ENCODE peak calls at places on chromosomes 4 and X, in six cellular contexts. A, P, W, X, G and E are unnamed samples. For H3K4me1, the result is how much of the 10 kb centered on the place peaks cover.

GRCh38 chr4:116515959-116516358 is 569.4 kb downstream of the TRAM1L1 start:
- DNase-seq in A (no peak), P (no peak), W (no peak), X (peak), G (no peak), E (no peak)

GRCh38 chr4:128913228-128913627 is 103.7 kb downstream of the JADE1 start:
- DNase-seq in A (no peak), P (no peak), W (no peak), X (no peak), G (no peak), E (no peak)

GRCh38 chrX:111445485-111445884 is 33.5 kb upstream of the DCX start:
- DNase-seq in A (peak), P (peak), W (no peak), X (no peak), G (no peak), E (no peak)

GRCh38 chr4:147378780-147379179 is 102.1 kb upstream of the EDNRA start:
- DNase-seq in A (no peak), P (no peak), W (no peak), X (no peak), G (no peak), E (no peak)

GRCh38 chr4:178553201-178553600 is 1111.0 kb upstream of the AGA start:
- DNase-seq in A (no peak), P (no peak), W (no peak), X (no peak), G (no peak), E (no peak)

GRCh38 chrX:150150081-150150779 is 211.9 kb upstream of the EOLA2 start:
- DNase-seq in A (no peak), P (no peak), W (no peak), X (no peak), G (no peak), E (no peak)

GRCh38 chr4:76706581-76706980 is 191.4 kb downstream of the SOWAHB start:
- DNase-seq in A (peak), P (no peak), W (no peak), X (no peak), G (no peak), E (no peak)

GRCh38 chr4:39025552-39026085 is 6.6 kb downstream of the TMEM156 start:
- DNase-seq in A (peak), P (no peak), W (no peak), X (no peak), G (no peak), E (no peak)

GRCh38 chr4:57191523-57192034 is 81.4 kb upstream of the IGFBP7 start:
- DNase-seq in A (peak), P (no peak), W (no peak), X (no peak), G (no peak), E (no peak)

GRCh38 chr4:93203708-93204107 is 624.8 kb upstream of the ATOH1 start:
- DNase-seq in A (no peak), P (no peak), W (no peak), X (no peak), G (no peak), E (peak)

GRCh38 chrX:103464774-103465117 is 54.5 kb downstream of the RAB40A start:
- DNase-seq in A (peak), P (peak), W (peak), X (peak), G (peak), E (peak)

GRCh38 chrX:42837747-42838146 is 59.8 kb upstream of the PPP1R2C start:
- DNase-seq in A (no peak), P (no peak), W (no peak), X (no peak), G (no peak), E (no peak)

GRCh38 chrX:106748377-106748776 is 21.9 kb downstream of the RNF128 start:
- DNase-seq in A (no peak), P (no peak), W (no peak), X (no peak), G (no peak), E (no peak)

GRCh38 chr4:183099537-183100297 is 660 bp downstream of the WWC2 start:
- DNase-seq in A (no peak), P (no peak), W (peak), X (peak), G (peak), E (peak)

GRCh38 chr4:37678624-37679023 is 7.6 kb downstream of the RELL1 start:
- DNase-seq in A (peak), P (no peak), W (no peak), X (no peak), G (no peak), E (no peak)

GRCh38 chrX:148928803-148929202 is 428.4 kb downstream of the AFF2 start:
- DNase-seq in A (peak), P (no peak), W (no peak), X (no peak), G (no peak), E (no peak)

GRCh38 chrX:42797646-42798045 is 19.7 kb upstream of the PPP1R2C start:
- DNase-seq in A (no peak), P (no peak), W (no peak), X (no peak), G (no peak), E (no peak)

GRCh38 chr4:125732682-125733081 is 417.9 kb downstream of the FAT4 start:
- DNase-seq in A (no peak), P (no peak), W (no peak), X (no peak), G (no peak), E (no peak)
- H3K4me1 ChIP-seq in A (under half), P (under half), W (under half), X (under half), G (under half), E (under half)

GRCh38 chr4:169047967-169048366 is 37.9 kb upstream of the CBR4 start:
- DNase-seq in A (no peak), P (no peak), W (no peak), X (no peak), G (no peak), E (no peak)

GRCh38 chr4:169048867-169049266 is 38.8 kb upstream of the CBR4 start:
- DNase-seq in A (no peak), P (no peak), W (no peak), X (no peak), G (no peak), E (no peak)

GRCh38 chr4:169044723-169045447 is 34.8 kb upstream of the CBR4 start:
- DNase-seq in A (no peak), P (no peak), W (no peak), X (no peak), G (no peak), E (no peak)

GRCh38 chr4:169042608-169043007 is 32.6 kb upstream of the CBR4 start:
- DNase-seq in A (no peak), P (no peak), W (no peak), X (no peak), G (no peak), E (no peak)

DNA sequence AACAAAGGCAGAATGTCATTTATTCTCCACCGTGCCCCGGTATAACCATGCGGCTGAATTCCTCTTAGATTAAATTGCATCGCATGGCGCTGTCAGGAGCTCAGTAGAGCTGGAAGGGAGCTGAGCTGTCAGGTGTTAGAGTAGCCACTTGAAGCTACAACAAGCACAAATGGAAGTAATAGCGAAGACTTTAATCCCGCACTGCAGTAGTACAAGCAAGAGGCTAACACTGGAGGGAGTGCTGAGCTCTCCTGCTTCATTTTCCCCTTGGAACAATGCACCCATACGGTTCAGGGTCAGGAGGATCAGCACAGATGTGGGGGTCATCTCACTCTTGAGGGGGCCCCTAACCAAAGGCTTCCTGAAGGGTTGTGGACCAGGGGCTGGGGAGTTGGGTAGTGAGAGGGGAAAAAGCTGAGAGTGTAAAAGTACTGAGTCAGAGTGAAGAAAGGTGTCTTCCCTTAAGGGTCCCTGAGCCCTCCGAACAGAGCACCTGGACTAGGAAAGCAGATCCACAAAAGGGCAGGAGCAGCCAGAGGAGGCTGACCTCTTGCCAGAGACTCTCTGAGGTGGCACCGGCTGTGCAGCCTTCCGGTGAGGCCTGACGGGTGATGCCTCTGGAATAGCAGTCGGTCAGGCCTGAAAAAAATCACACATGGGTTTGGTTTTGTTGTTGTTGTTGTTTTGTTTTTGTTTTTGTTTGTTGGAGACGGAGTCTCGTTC is 36.0 kb upstream of the CBR4 start:
- DNase-seq in A (no peak), P (no peak), W (no peak), X (no peak), G (no peak), E (no peak)
- TF ChIP-seq CTCF in A (peak), P (no peak), W (no peak), X (no peak), G (peak), E (peak)

DNA sequence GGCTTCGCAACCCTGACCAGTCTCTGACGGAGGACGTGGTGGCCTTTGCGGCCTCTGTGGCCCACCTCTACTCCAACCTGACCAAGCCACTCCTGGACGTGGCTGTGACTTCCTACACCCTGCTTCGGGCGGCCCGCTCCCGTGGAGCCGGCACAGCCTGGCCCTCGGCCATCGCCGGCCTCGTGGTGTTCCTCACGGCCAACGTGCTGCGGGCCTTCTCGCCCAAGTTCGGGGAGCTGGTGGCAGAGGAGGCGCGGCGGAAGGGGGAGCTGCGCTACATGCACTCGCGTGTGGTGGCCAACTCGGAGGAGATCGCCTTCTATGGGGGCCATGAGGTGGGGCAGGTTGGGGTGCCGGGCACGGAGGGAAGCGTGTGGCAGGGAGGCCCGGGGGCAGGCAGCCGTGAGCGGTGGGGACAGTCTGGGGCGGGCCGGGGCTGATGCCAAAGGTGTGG is 1.2 kb downstream of the ABCD1 start:
- DNase-seq in A (no peak), P (peak), W (no peak), X (peak), G (no peak), E (no peak)
- H3K4me1 ChIP-seq in A (under half), P (under half), W (under half), X (under half), G (half or more), E (under half)

GRCh38 chrX:5236096-5236495 is 992.6 kb downstream of the NLGN4X start:
- DNase-seq in A (no peak), P (peak), W (no peak), X (no peak), G (no peak), E (no peak)
- TF ChIP-seq CTCF in A (no peak), P (peak), W (peak), X (peak), G (no peak), E (no peak)

DNA sequence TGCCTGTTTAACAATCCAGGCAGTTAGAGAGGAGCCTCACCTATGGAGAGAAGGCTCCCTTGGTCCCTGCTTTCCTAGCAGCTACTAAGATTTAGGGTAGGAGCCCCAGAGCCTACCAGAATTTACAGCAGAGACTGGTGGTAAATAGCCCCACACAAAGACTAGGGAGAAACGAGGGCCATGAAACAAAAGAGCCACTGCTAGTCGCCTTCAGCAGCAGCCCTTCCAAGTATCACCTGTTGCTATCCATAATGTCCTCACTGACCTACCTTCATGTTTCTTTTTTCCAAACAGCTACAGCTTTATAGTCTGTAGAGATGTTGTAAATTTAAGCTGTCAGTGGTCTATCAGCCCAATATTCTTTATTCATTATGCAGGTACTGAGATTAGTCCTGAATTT is 25.3 kb downstream of the ARHGEF6 start:
- DNase-seq in A (no peak), P (no peak), W (no peak), X (no peak), G (no peak), E (no peak)
- H3K4me1 ChIP-seq in A (under half), P (under half), W (under half), X (under half), G (half or more), E (under half)

GRCh38 chr4:83040269-83040668 is 5.3 kb downstream of the COPS4 start:
- DNase-seq in A (no peak), P (no peak), W (no peak), X (no peak), G (no peak), E (no peak)

GRCh38 chr4:83036991-83037390 is 2.0 kb downstream of the COPS4 start:
- DNase-seq in A (no peak), P (no peak), W (no peak), X (no peak), G (no peak), E (no peak)

GRCh38 chr4:83029688-83030087 is 5.3 kb upstream of the COPS4 start:
- DNase-seq in A (no peak), P (no peak), W (no peak), X (no peak), G (no peak), E (no peak)

GRCh38 chr4:83028976-83029375 is 6.0 kb upstream of the COPS4 start:
- DNase-seq in A (no peak), P (no peak), W (no peak), X (no peak), G (no peak), E (no peak)

GRCh38 chr4:83034630-83035494 is at the start of gene COPS4:
- DNase-seq in A (peak), P (peak), W (peak), X (peak), G (peak), E (peak)
- TF ChIP-seq CTCF in A (peak), P (no peak), W (peak), X (peak), G (peak), E (peak)

DNA sequence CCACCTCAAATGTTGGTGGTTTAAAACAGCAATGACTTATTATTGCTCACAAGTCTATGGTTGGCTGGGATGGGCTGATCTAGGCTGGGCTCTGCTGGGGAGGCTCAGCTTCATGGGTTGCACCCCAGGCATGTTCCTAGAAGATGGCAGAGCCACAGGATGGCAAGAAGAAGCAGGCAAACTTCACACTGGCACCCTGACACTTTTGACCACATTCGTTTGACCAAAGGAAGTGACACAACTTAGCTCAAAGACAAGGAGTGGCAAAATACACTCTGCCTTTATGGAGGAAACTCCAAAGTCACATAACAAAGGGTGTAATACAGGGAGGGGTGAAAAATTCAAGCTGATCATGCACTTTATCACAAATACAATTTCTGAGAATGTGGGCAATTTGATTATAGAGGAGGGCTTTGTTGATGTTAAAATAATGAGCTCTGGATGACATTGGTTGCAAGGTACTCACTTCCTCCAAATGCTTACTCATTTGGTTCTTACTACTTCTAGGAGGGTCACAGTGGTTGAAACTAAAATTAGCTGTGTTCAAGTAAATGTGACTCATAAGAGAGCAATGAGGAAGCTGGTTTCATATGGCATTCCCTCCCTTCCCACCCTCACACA is 249.2 kb upstream of the RPS6KA3 start:
- DNase-seq in A (peak), P (no peak), W (no peak), X (peak), G (no peak), E (no peak)
- H3K4me1 ChIP-seq in A (under half), P (under half), W (under half), X (under half), G (under half), E (under half)